ENCODE peak calls at places on chromosomes 16 and 17, in seven cellular contexts. One of them, this sample, is unnamed.

GRCh38 chr16:4601317-4602186 is 13.1 kb downstream of the UBALD1 start:
- DNase-seq in AG04450: no peak
- DNase-seq in NCI-H1436: no peak
- DNase-seq in RPMI8226: no peak
- DNase-seq in activated CD4-positive, CD25-positive, alpha-beta regulatory T cell: no peak
- DNase-seq in A549: no peak
- DNase-seq in IMR-90: peak
- DNase-seq in this sample: no peak

GRCh38 chr17:77882481-77883212 is 75.9 kb upstream of the TNRC6C start:
- DNase-seq in AG04450: no peak
- DNase-seq in NCI-H1436: no peak
- DNase-seq in RPMI8226: peak
- DNase-seq in activated CD4-positive, CD25-positive, alpha-beta regulatory T cell: peak
- DNase-seq in A549: peak
- DNase-seq in IMR-90: peak
- DNase-seq in this sample: peak

GRCh38 chr16:22937169-22937568 is 123.2 kb downstream of the HS3ST2 start:
- DNase-seq in AG04450: no peak
- DNase-seq in NCI-H1436: no peak
- DNase-seq in RPMI8226: no peak
- DNase-seq in activated CD4-positive, CD25-positive, alpha-beta regulatory T cell: no peak
- DNase-seq in A549: no peak
- DNase-seq in IMR-90: no peak
- DNase-seq in this sample: no peak

GRCh38 chr17:73423159-73423715 is 111.4 kb upstream of the CDC42EP4 start:
- DNase-seq in AG04450: no peak
- DNase-seq in NCI-H1436: no peak
- DNase-seq in RPMI8226: no peak
- DNase-seq in activated CD4-positive, CD25-positive, alpha-beta regulatory T cell: no peak
- DNase-seq in A549: no peak
- DNase-seq in IMR-90: no peak
- DNase-seq in this sample: no peak

GRCh38 chr17:31400481-31400950 is 9.0 kb downstream of the RAB11FIP4 start:
- DNase-seq in AG04450: no peak
- DNase-seq in NCI-H1436: no peak
- DNase-seq in RPMI8226: no peak
- DNase-seq in activated CD4-positive, CD25-positive, alpha-beta regulatory T cell: no peak
- DNase-seq in A549: no peak
- DNase-seq in IMR-90: no peak
- DNase-seq in this sample: no peak

GRCh38 chr17:59825533-59826316 is 67.0 kb downstream of the TUBD1 start:
- DNase-seq in AG04450: no peak
- DNase-seq in NCI-H1436: no peak
- DNase-seq in RPMI8226: no peak
- DNase-seq in activated CD4-positive, CD25-positive, alpha-beta regulatory T cell: no peak
- DNase-seq in A549: peak
- DNase-seq in IMR-90: peak
- DNase-seq in this sample: peak

GRCh38 chr17:50956750-50957523 is 90.8 kb upstream of the TOB1 start:
- DNase-seq in AG04450: peak
- DNase-seq in NCI-H1436: peak
- DNase-seq in RPMI8226: peak
- DNase-seq in activated CD4-positive, CD25-positive, alpha-beta regulatory T cell: peak
- DNase-seq in A549: peak
- DNase-seq in IMR-90: peak
- DNase-seq in this sample: peak

GRCh38 chr17:42795465-42795864 is 3.0 kb downstream of the COA3 start:
- DNase-seq in AG04450: no peak
- DNase-seq in NCI-H1436: no peak
- DNase-seq in RPMI8226: no peak
- DNase-seq in activated CD4-positive, CD25-positive, alpha-beta regulatory T cell: no peak
- DNase-seq in A549: no peak
- DNase-seq in IMR-90: no peak
- DNase-seq in this sample: no peak

GRCh38 chr16:48561960-48562393 is 48.0 kb downstream of the N4BP1 start:
- DNase-seq in AG04450: no peak
- DNase-seq in NCI-H1436: no peak
- DNase-seq in RPMI8226: no peak
- DNase-seq in activated CD4-positive, CD25-positive, alpha-beta regulatory T cell: no peak
- DNase-seq in A549: no peak
- DNase-seq in IMR-90: peak
- DNase-seq in this sample: peak

GRCh38 chr17:14061666-14062560 is 7.4 kb upstream of the COX10 start:
- DNase-seq in AG04450: peak
- DNase-seq in NCI-H1436: no peak
- DNase-seq in RPMI8226: no peak
- DNase-seq in activated CD4-positive, CD25-positive, alpha-beta regulatory T cell: no peak
- DNase-seq in A549: no peak
- DNase-seq in IMR-90: peak
- DNase-seq in this sample: peak

GRCh38 chr17:8163978-8164814 is 1.4 kb upstream of the VAMP2 start:
- DNase-seq in AG04450: no peak
- DNase-seq in NCI-H1436: peak
- DNase-seq in RPMI8226: no peak
- DNase-seq in activated CD4-positive, CD25-positive, alpha-beta regulatory T cell: peak
- DNase-seq in A549: peak
- DNase-seq in IMR-90: peak
- DNase-seq in this sample: no peak

GRCh38 chr16:66486773-66487579 is 59.9 kb downstream of the BEAN1 start:
- DNase-seq in AG04450: peak
- DNase-seq in NCI-H1436: no peak
- DNase-seq in RPMI8226: peak
- DNase-seq in activated CD4-positive, CD25-positive, alpha-beta regulatory T cell: no peak
- DNase-seq in A549: peak
- DNase-seq in IMR-90: peak
- DNase-seq in this sample: peak

GRCh38 chr16:287298-287811 is 4.4 kb downstream of the PDIA2 start:
- DNase-seq in AG04450: no peak
- DNase-seq in NCI-H1436: peak
- DNase-seq in RPMI8226: no peak
- DNase-seq in activated CD4-positive, CD25-positive, alpha-beta regulatory T cell: no peak
- DNase-seq in A549: peak
- DNase-seq in IMR-90: no peak
- DNase-seq in this sample: no peak

GRCh38 chr17:2898255-2898926 is 102.2 kb downstream of the RAP1GAP2 start:
- DNase-seq in AG04450: no peak
- DNase-seq in NCI-H1436: no peak
- DNase-seq in RPMI8226: no peak
- DNase-seq in activated CD4-positive, CD25-positive, alpha-beta regulatory T cell: no peak
- DNase-seq in A549: no peak
- DNase-seq in IMR-90: no peak
- DNase-seq in this sample: no peak

GRCh38 chr16:50270510-50271147 is 4.3 kb downstream of the ADCY7 start:
- DNase-seq in AG04450: no peak
- DNase-seq in NCI-H1436: no peak
- DNase-seq in RPMI8226: peak
- DNase-seq in activated CD4-positive, CD25-positive, alpha-beta regulatory T cell: no peak
- DNase-seq in A549: no peak
- DNase-seq in IMR-90: no peak
- DNase-seq in this sample: no peak

GRCh38 chr16:87764600-87765472 is 950 bp downstream of the KLHDC4 start:
- DNase-seq in AG04450: no peak
- DNase-seq in NCI-H1436: no peak
- DNase-seq in RPMI8226: no peak
- DNase-seq in activated CD4-positive, CD25-positive, alpha-beta regulatory T cell: no peak
- DNase-seq in A549: no peak
- DNase-seq in IMR-90: no peak
- DNase-seq in this sample: no peak

GRCh38 chr16:53768593-53768992 is 64.6 kb downstream of the FTO start:
- DNase-seq in AG04450: peak
- DNase-seq in NCI-H1436: no peak
- DNase-seq in RPMI8226: no peak
- DNase-seq in activated CD4-positive, CD25-positive, alpha-beta regulatory T cell: no peak
- DNase-seq in A549: peak
- DNase-seq in IMR-90: peak
- DNase-seq in this sample: peak

GRCh38 chr16:61313931-61314330 is 722.3 kb downstream of the CDH8 start:
- DNase-seq in AG04450: no peak
- DNase-seq in NCI-H1436: no peak
- DNase-seq in RPMI8226: no peak
- DNase-seq in activated CD4-positive, CD25-positive, alpha-beta regulatory T cell: no peak
- DNase-seq in A549: no peak
- DNase-seq in IMR-90: no peak
- DNase-seq in this sample: no peak

GRCh38 chr16:85569615-85570212 is 43.4 kb upstream of the GSE1 start:
- DNase-seq in AG04450: no peak
- DNase-seq in NCI-H1436: no peak
- DNase-seq in RPMI8226: peak
- DNase-seq in activated CD4-positive, CD25-positive, alpha-beta regulatory T cell: no peak
- DNase-seq in A549: no peak
- DNase-seq in IMR-90: peak
- DNase-seq in this sample: peak

This sample was measured in iris pigment epithelial cell.